ENCODE peak calls at places on chromosomes 1 and 21, in four cellular contexts. H is GM12878, K is HepG2, D is H1. Y is an unnamed sample. For H3K36me3, the result is how much of the 10 kb centered on the place peaks cover.

GRCh38 chr1:115198938-115199337 is 109.6 kb upstream of the TSPAN2 start:
- DNase-seq in H (no peak), K (no peak), D (no peak), Y (no peak)

GRCh38 chr1:87968259-87968955 is 639.7 kb downstream of the LMO4 start:
- DNase-seq in H (no peak), K (no peak), D (no peak), Y (no peak)

GRCh38 chr1:169133801-169134558 is 27.5 kb downstream of the ATP1B1 start:
- DNase-seq in H (no peak), K (no peak), D (no peak), Y (no peak)

GRCh38 chr1:168180148-168180524 is 1.4 kb downstream of the TIPRL start:
- DNase-seq in H (no peak), K (no peak), D (no peak), Y (no peak)

GRCh38 chr1:15213333-15213732 is 33.7 kb upstream of the FHAD1 start:
- DNase-seq in H (no peak), K (no peak), D (no peak), Y (no peak)

GRCh38 chr1:202007703-202008489 is 2.5 kb upstream of the ELF3 start:
- DNase-seq in H (no peak), K (no peak), D (peak), Y (no peak)

GRCh38 chr1:97906567-97907228 is 14.1 kb downstream of the DPYD start:
- DNase-seq in H (no peak), K (peak), D (no peak), Y (no peak)

GRCh38 chr21:26140185-26140584 is 30.4 kb downstream of the APP start:
- DNase-seq in H (no peak), K (peak), D (no peak), Y (no peak)

GRCh38 chr1:44641126-44642102 is 32.9 kb downstream of the TMEM53 start:
- DNase-seq in H (no peak), K (no peak), D (no peak), Y (no peak)

GRCh38 chr1:9452516-9453158 is 86.6 kb upstream of the SLC25A33 start:
- DNase-seq in H (no peak), K (no peak), D (no peak), Y (no peak)

GRCh38 chr1:117658676-117659075 is 52.8 kb downstream of the TENT5C start:
- DNase-seq in H (peak), K (no peak), D (no peak), Y (no peak)

GRCh38 chr21:39484711-39485264 is 33.0 kb downstream of the SH3BGR start:
- DNase-seq in H (no peak), K (no peak), D (no peak), Y (no peak)

GRCh38 chr1:43994794-43995790 is 3.7 kb downstream of the CCDC24 start:
- DNase-seq in H (no peak), K (peak), D (peak), Y (no peak)

GRCh38 chr1:167795810-167796740 is 74.3 kb downstream of the MPZL1 start:
- DNase-seq in H (no peak), K (no peak), D (no peak), Y (no peak)

GRCh38 chr1:47894718-47895393 is 102.3 kb downstream of the TRABD2B start:
- DNase-seq in H (no peak), K (no peak), D (peak), Y (peak)

GRCh38 chr1:15260418-15261154 is 13.6 kb downstream of the FHAD1 start:
- DNase-seq in H (no peak), K (peak), D (no peak), Y (peak)

GRCh38 chr1:219465247-219466093 is 147.4 kb downstream of the ZC3H11B start:
- DNase-seq in H (peak), K (no peak), D (no peak), Y (no peak)

GRCh38 chr1:161816201-161816600 is 50.1 kb downstream of the ATF6 start:
- DNase-seq in H (no peak), K (peak), D (no peak), Y (no peak)

GRCh38 chr1:226526801-226527595 is 21.6 kb upstream of the STUM start:
- DNase-seq in H (no peak), K (peak), D (no peak), Y (peak)

GRCh38 chr1:63381741-63382140 is 14.3 kb downstream of the ALG6 start:
- DNase-seq in H (no peak), K (no peak), D (no peak), Y (no peak)

GRCh38 chr1:20483833-20484525 is 2.0 kb downstream of the CAMK2N1 start:
- DNase-seq in H (no peak), K (no peak), D (no peak), Y (no peak)

GRCh38 chr1:36553591-36554417 is 71.1 kb upstream of the CSF3R start:
- DNase-seq in H (no peak), K (peak), D (peak), Y (peak)

GRCh38 chr1:51791888-51792287 is 86.6 kb downstream of the NRDC start:
- DNase-seq in H (no peak), K (no peak), D (no peak), Y (no peak)

GRCh38 chr1:90000934-90001676 is 6.2 kb downstream of the ZNF326 start:
- DNase-seq in H (no peak), K (no peak), D (no peak), Y (no peak)

GRCh38 chr1:7458946-7459345 is 312.1 kb upstream of the VAMP3 start:
- DNase-seq in H (no peak), K (no peak), D (no peak), Y (no peak)

GRCh38 chr1:236950365-236950764 is 53.9 kb downstream of the MT1HL1 start:
- DNase-seq in H (no peak), K (no peak), D (no peak), Y (no peak)

GRCh38 chr1:47389735-47390134 is 26.4 kb upstream of the FOXE3 start:
- DNase-seq in H (no peak), K (peak), D (no peak), Y (no peak)

GRCh38 chr1:42335809-42336518 is 929 bp upstream of the FOXJ3 start:
- DNase-seq in H (no peak), K (peak), D (no peak), Y (no peak)

GRCh38 chr1:158087320-158087927 is 93.3 kb upstream of the CD1D start:
- DNase-seq in H (no peak), K (peak), D (peak), Y (peak)

GRCh38 chr1:32361674-32362473 is 411 bp downstream of the FAM229A start:
- DNase-seq in H (no peak), K (no peak), D (no peak), Y (peak)

GRCh38 chr1:208257326-208257725 is 13.1 kb upstream of the PLXNA2 start:
- DNase-seq in H (no peak), K (no peak), D (no peak), Y (peak)

GRCh38 chr1:59967141-59967697 is 40.6 kb upstream of the CYP2J2 start:
- DNase-seq in H (no peak), K (no peak), D (no peak), Y (no peak)

GRCh38 chr21:42818328-42818749 is 61.0 kb downstream of the WDR4 start:
- DNase-seq in H (no peak), K (peak), D (no peak), Y (peak)

GRCh38 chr1:207335695-207336363 is 14.4 kb downstream of the CD55 start:
- DNase-seq in H (peak), K (no peak), D (no peak), Y (no peak)

GRCh38 chr1:226717256-226717909 is 21.7 kb downstream of the ITPKB start:
- DNase-seq in H (no peak), K (no peak), D (no peak), Y (no peak)

GRCh38 chr1:171849245-171849898 is 8.1 kb downstream of the DNM3 start:
- DNase-seq in H (no peak), K (no peak), D (no peak), Y (no peak)

DNA sequence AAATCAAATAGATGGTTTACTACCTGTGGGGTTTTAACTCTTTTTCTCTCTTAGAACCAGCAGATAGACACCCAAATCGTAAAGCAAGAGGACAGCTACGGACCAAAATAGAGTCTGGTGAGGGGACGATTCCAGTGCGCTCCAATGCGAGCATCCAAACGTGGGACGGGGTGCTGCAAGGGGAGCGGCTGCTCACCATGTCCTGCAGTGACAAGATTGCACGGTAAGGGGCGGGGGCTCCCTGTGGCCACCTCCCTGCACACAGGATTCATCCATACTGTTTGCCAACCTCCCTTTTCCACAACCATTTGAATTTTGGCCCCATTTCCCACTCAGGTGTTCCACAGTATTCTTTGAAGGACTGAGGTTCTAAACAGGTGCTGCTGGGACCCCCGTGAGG is 102.8 kb downstream of the POFUT2 start:
- DNase-seq in H (no peak), K (no peak), D (no peak), Y (no peak)
- H3K36me3 ChIP-seq in H (under half), K (under half), D (under half), Y (under half)

GRCh38 chr1:11339346-11340247 is 66.6 kb downstream of the UBIAD1 start:
- DNase-seq in H (no peak), K (no peak), D (no peak), Y (no peak)
- TF ChIP-seq SUZ12 in H (no peak), K (no peak), D (no peak), Y (no peak)

DNA sequence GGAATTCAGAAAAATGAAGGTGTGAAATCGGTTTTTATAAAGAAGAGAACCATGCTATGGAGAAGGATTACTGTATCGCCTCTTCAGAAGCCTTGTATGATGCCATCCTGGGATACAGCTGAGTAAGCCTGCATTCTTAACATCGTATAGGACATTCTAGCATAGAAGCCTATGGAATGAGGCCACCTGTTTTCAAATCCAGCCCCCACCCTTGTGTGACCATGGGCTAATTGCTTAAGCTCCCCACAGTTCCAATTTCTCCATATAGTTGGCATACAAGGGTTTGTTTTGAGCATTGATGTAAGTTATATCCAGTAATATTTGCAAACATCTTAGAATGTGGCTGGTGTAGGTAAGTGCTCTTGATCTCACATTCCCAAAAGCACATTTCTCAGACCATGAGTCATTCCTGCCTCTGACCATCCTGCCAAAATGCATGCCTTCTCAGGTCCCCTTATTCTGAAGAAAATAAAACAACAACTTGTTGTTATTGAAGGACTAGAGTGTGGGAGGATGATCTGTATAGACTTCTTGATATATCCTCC is 1.5 kb downstream of the OR14A2 start:
- DNase-seq in H (no peak), K (no peak), D (no peak), Y (no peak)
- H3K4me3 ChIP-seq in H (no peak), K (no peak), D (no peak), Y (no peak)

GRCh38 chr1:40265298-40265697 is 7.3 kb downstream of the ZMPSTE24 start:
- DNase-seq in H (no peak), K (no peak), D (no peak), Y (no peak)
- H3K36me3 ChIP-seq in H (under half), K (under half), D (under half), Y (half or more)

GRCh38 chr1:227885135-227885647 is 62.5 kb downstream of the WNT9A start:
- DNase-seq in H (no peak), K (no peak), D (no peak), Y (no peak)

GRCh38 chr1:227883641-227884301 is 64.0 kb downstream of the WNT9A start:
- DNase-seq in H (no peak), K (no peak), D (no peak), Y (no peak)

GRCh38 chr1:227880342-227880924 is 65.0 kb downstream of the PRSS38 start:
- DNase-seq in H (no peak), K (no peak), D (no peak), Y (no peak)

GRCh38 chr1:227884370-227885134 is 63.2 kb downstream of the WNT9A start:
- DNase-seq in H (no peak), K (no peak), D (no peak), Y (no peak)

DNA sequence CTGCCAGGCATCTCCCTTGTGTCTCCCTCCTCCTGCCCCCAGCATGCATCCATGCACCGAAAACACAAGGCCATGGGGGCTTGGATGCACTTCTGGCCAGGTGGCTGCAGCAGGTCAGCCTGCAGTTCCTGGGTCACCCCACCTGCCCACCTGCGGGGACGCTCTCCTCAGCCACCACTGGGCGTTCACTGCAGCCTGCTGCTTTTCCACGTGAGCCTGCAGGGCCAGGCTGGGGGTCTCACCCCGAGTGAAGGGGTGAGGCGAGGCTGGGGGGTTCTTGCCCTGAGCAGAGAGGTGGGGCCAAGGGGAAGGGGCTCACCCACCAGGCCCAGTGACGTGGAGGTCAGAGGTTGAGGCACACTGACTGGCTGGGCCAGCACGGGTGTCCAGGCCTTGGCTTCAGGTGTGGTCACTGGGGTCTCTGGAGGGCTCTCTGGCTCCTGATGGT is 64.6 kb downstream of the WNT9A start:
- DNase-seq in H (no peak), K (no peak), D (no peak), Y (no peak)
- TF ChIP-seq SUZ12 in H (no peak), K (no peak), D (no peak), Y (no peak)

GRCh38 chr1:174266476-174266875 is 107.2 kb downstream of the RABGAP1L start:
- DNase-seq in H (no peak), K (peak), D (no peak), Y (no peak)
- H3K4me3 ChIP-seq in H (no peak), K (no peak), D (no peak), Y (no peak)

GRCh38 chr1:147651466-147651865 is 18.9 kb downstream of the ACP6 start:
- DNase-seq in H (no peak), K (no peak), D (no peak), Y (peak)

GRCh38 chr1:147643974-147644373 is 26.4 kb downstream of the ACP6 start:
- DNase-seq in H (no peak), K (no peak), D (no peak), Y (no peak)

GRCh38 chr1:147654511-147654910 is 15.8 kb downstream of the ACP6 start:
- DNase-seq in H (no peak), K (no peak), D (no peak), Y (no peak)

GRCh38 chr1:147647796-147648633 is 22.3 kb downstream of the ACP6 start:
- DNase-seq in H (no peak), K (no peak), D (no peak), Y (no peak)

GRCh38 chr1:147648933-147649332 is 21.4 kb downstream of the ACP6 start:
- DNase-seq in H (no peak), K (no peak), D (no peak), Y (no peak)
- H3K36me3 ChIP-seq in H (under half), K (half or more), D (under half), Y (half or more)

Y was measured in NT2/D1.